ENCODE peak calls at places on chromosomes 6 and 20, in six cellular contexts. O is lower lobe of right lung, G is mammary epithelial cell, B is T1000, W is MM.1S, D is fibroblast of the conjunctiva. M is an unnamed sample.

GRCh38 chr20:5797843-5798462 is 47.8 kb downstream of the SHLD1 start:
- DNase-seq in O (peak), G (no peak), B (no peak), W (peak), D (no peak), M (no peak)

GRCh38 chr6:25062070-25062811 is 126.5 kb upstream of the RIPOR2 start:
- DNase-seq in O (no peak), G (no peak), B (no peak), W (no peak), D (no peak), M (no peak)

GRCh38 chr20:4158466-4159050 is 143.2 kb upstream of the RNF24 start:
- DNase-seq in O (peak), G (no peak), B (no peak), W (no peak), D (no peak), M (no peak)

GRCh38 chr6:36170704-36171103 is 25.8 kb upstream of the BRPF3 start:
- DNase-seq in O (no peak), G (no peak), B (no peak), W (no peak), D (no peak), M (no peak)

GRCh38 chr6:5084192-5084786 is 852 bp upstream of the PPP1R3G start:
- DNase-seq in O (no peak), G (no peak), B (no peak), W (no peak), D (no peak), M (peak)

GRCh38 chr6:79408598-79408997 is 128.6 kb downstream of the LCA5 start:
- DNase-seq in O (no peak), G (no peak), B (no peak), W (no peak), D (no peak), M (no peak)

GRCh38 chr20:24359306-24359705 is 110.1 kb upstream of the SYNDIG1 start:
- DNase-seq in O (no peak), G (no peak), B (no peak), W (no peak), D (no peak), M (no peak)

GRCh38 chr20:11452326-11452725 is 465.4 kb upstream of the BTBD3 start:
- DNase-seq in O (no peak), G (peak), B (no peak), W (no peak), D (no peak), M (no peak)

GRCh38 chr6:161226005-161226964 is 47.6 kb downstream of the AGPAT4 start:
- DNase-seq in O (no peak), G (no peak), B (no peak), W (peak), D (no peak), M (peak)

GRCh38 chr20:63093966-63094766 is 87.4 kb upstream of the BHLHE23 start:
- DNase-seq in O (peak), G (no peak), B (no peak), W (no peak), D (no peak), M (no peak)

GRCh38 chr6:30647802-30648460 is 998 bp downstream of the C6orf136 start:
- DNase-seq in O (no peak), G (no peak), B (no peak), W (no peak), D (peak), M (no peak)

GRCh38 chr6:92479821-92480220 is 939.5 kb downstream of the EPHA7 start:
- DNase-seq in O (no peak), G (no peak), B (no peak), W (peak), D (no peak), M (no peak)

GRCh38 chr6:132087391-132087790 is 136.2 kb upstream of the CCN2 start:
- DNase-seq in O (no peak), G (no peak), B (no peak), W (no peak), D (no peak), M (no peak)

GRCh38 chr6:12275084-12275483 is 15.1 kb upstream of the EDN1 start:
- DNase-seq in O (no peak), G (peak), B (no peak), W (no peak), D (no peak), M (peak)

GRCh38 chr20:25195962-25196700 is 619 bp downstream of the ENTPD6 start:
- DNase-seq in O (peak), G (peak), B (no peak), W (peak), D (no peak), M (no peak)

GRCh38 chr6:121780325-121781313 is 345.2 kb downstream of the GJA1 start:
- DNase-seq in O (peak), G (peak), B (no peak), W (no peak), D (peak), M (no peak)

GRCh38 chr6:160733045-160733646 is 31.1 kb downstream of the PLG start:
- DNase-seq in O (no peak), G (peak), B (no peak), W (peak), D (peak), M (peak)

GRCh38 chr6:100343678-100344077 is 121.0 kb downstream of the SIM1 start:
- DNase-seq in O (no peak), G (no peak), B (no peak), W (no peak), D (no peak), M (no peak)

GRCh38 chr20:8853805-8854338 is 215.0 kb upstream of the PLCB4 start:
- DNase-seq in O (no peak), G (peak), B (no peak), W (peak), D (peak), M (peak)

GRCh38 chr6:145360865-145361264 is 374.5 kb downstream of the EPM2A start:
- DNase-seq in O (no peak), G (no peak), B (no peak), W (no peak), D (no peak), M (no peak)

GRCh38 chr6:153563001-153563400 is 431.9 kb upstream of the RGS17 start:
- DNase-seq in O (no peak), G (no peak), B (no peak), W (no peak), D (no peak), M (no peak)

GRCh38 chr6:36128073-36128472 is 2.2 kb upstream of the MAPK13 start:
- DNase-seq in O (no peak), G (no peak), B (no peak), W (no peak), D (no peak), M (no peak)

GRCh38 chr20:44644384-44645131 is 6.9 kb downstream of the ADA start:
- DNase-seq in O (no peak), G (no peak), B (no peak), W (peak), D (no peak), M (no peak)

GRCh38 chr20:57680131-57680716 is 29.6 kb downstream of the PMEPA1 start:
- DNase-seq in O (no peak), G (no peak), B (no peak), W (peak), D (no peak), M (no peak)

GRCh38 chr6:167827062-167827587 is 414 bp downstream of the AFDN start:
- DNase-seq in O (peak), G (no peak), B (no peak), W (no peak), D (no peak), M (no peak)